ENCODE peak calls at places on chromosome 6, in seven cellular contexts. F is naive thymus-derived CD8-positive, alpha-beta T cell; N is mesendoderm; T is BE2C; B is stimulated activated naive CD4-positive, alpha-beta T cell treated with Interleukin-2 at 50 U/mL for 16 hours; W is GF-D8; J is suprapubic skin. O is an unnamed sample.

GRCh38 chr6:2850480-2851150 is 9.0 kb upstream of the SERPINB1 start:
- DNase-seq in F (no peak), N (peak), T (no peak), B (no peak), W (no peak), J (no peak), O (no peak)

GRCh38 chr6:151940307-151940706 is 132.8 kb downstream of the ESR1 start:
- DNase-seq in F (no peak), N (no peak), T (no peak), B (no peak), W (no peak), J (no peak), O (no peak)

GRCh38 chr6:126905917-126906316 is 212.6 kb upstream of the RSPO3 start:
- DNase-seq in F (no peak), N (no peak), T (no peak), B (no peak), W (no peak), J (no peak), O (no peak)

GRCh38 chr6:10643214-10643641 is 51.2 kb downstream of the C6orf52 start:
- DNase-seq in F (no peak), N (no peak), T (no peak), B (no peak), W (peak), J (no peak), O (no peak)

GRCh38 chr6:80472276-80472675 is 365.8 kb downstream of the BCKDHB start:
- DNase-seq in F (no peak), N (no peak), T (no peak), B (no peak), W (no peak), J (no peak), O (no peak)

GRCh38 chr6:134519456-134519855 is 201.5 kb upstream of the SGK1 start:
- DNase-seq in F (peak), N (no peak), T (no peak), B (no peak), W (no peak), J (no peak), O (no peak)

GRCh38 chr6:132713355-132714134 is at the start of gene VNN1:
- DNase-seq in F (no peak), N (no peak), T (no peak), B (no peak), W (no peak), J (no peak), O (no peak)

GRCh38 chr6:14068133-14068532 is 49.4 kb upstream of the CD83 start:
- DNase-seq in F (no peak), N (no peak), T (no peak), B (no peak), W (no peak), J (no peak), O (no peak)

GRCh38 chr6:15270402-15270801 is 24.5 kb downstream of the JARID2 start:
- DNase-seq in F (no peak), N (no peak), T (no peak), B (no peak), W (no peak), J (no peak), O (no peak)

GRCh38 chr6:10558575-10558974 is 37.4 kb downstream of the GCNT2 start:
- DNase-seq in F (no peak), N (peak), T (peak), B (no peak), W (no peak), J (peak), O (no peak)

GRCh38 chr6:35694462-35694861 is 5.7 kb upstream of the FKBP5 start:
- DNase-seq in F (no peak), N (no peak), T (no peak), B (no peak), W (no peak), J (no peak), O (no peak)